ENCODE peak calls at places on chromosomes 16 and 17, in nine cellular contexts. One of them, this sample, is unnamed.

GRCh38 chr16:11692651-11693050 is 24.4 kb downstream of the SNN start:
- DNase-seq in esophagus muscularis mucosa: no peak
- DNase-seq in fibroblast of the aortic adventitia: no peak
- DNase-seq in AG04450: no peak
- DNase-seq in fibroblast of mammary gland: no peak
- DNase-seq in RWPE1: no peak
- DNase-seq in WERI-Rb-1: no peak
- DNase-seq in adrenal gland: peak; percentile 13
- DNase-seq in AG10803: no peak
- DNase-seq in this sample: no peak

GRCh38 chr17:63185420-63185819 is 219.4 kb downstream of the TANC2 start:
- DNase-seq in esophagus muscularis mucosa: no peak
- DNase-seq in fibroblast of the aortic adventitia: peak; percentile 14
- DNase-seq in AG04450: no peak
- DNase-seq in fibroblast of mammary gland: no peak
- DNase-seq in RWPE1: no peak
- DNase-seq in WERI-Rb-1: no peak
- DNase-seq in adrenal gland: no peak
- DNase-seq in AG10803: peak; percentile 59
- DNase-seq in this sample: no peak

GRCh38 chr17:65785109-65785508 is 223.7 kb upstream of the AXIN2 start:
- DNase-seq in esophagus muscularis mucosa: no peak
- DNase-seq in fibroblast of the aortic adventitia: peak; percentile 98
- DNase-seq in AG04450: peak; percentile 90
- DNase-seq in fibroblast of mammary gland: peak; percentile 97
- DNase-seq in RWPE1: peak; percentile 15
- DNase-seq in WERI-Rb-1: no peak
- DNase-seq in adrenal gland: no peak
- DNase-seq in AG10803: peak; percentile 97
- DNase-seq in this sample: no peak

GRCh38 chr17:39867084-39867890 is 715 bp upstream of the ZPBP2 start:
- DNase-seq in esophagus muscularis mucosa: no peak
- DNase-seq in fibroblast of the aortic adventitia: no peak
- DNase-seq in AG04450: no peak
- DNase-seq in fibroblast of mammary gland: no peak
- DNase-seq in RWPE1: no peak
- DNase-seq in WERI-Rb-1: no peak
- DNase-seq in adrenal gland: no peak
- DNase-seq in AG10803: no peak
- DNase-seq in this sample: no peak

GRCh38 chr17:8581002-8581658 is 49.4 kb downstream of the MYH10 start:
- DNase-seq in esophagus muscularis mucosa: no peak
- DNase-seq in fibroblast of the aortic adventitia: no peak
- DNase-seq in AG04450: no peak
- DNase-seq in fibroblast of mammary gland: no peak
- DNase-seq in RWPE1: peak; percentile 68
- DNase-seq in WERI-Rb-1: no peak
- DNase-seq in adrenal gland: no peak
- DNase-seq in AG10803: no peak
- DNase-seq in this sample: no peak

GRCh38 chr17:9138161-9138717 is 116.9 kb downstream of the NTN1 start:
- DNase-seq in esophagus muscularis mucosa: no peak
- DNase-seq in fibroblast of the aortic adventitia: no peak
- DNase-seq in AG04450: no peak
- DNase-seq in fibroblast of mammary gland: no peak
- DNase-seq in RWPE1: no peak
- DNase-seq in WERI-Rb-1: no peak
- DNase-seq in adrenal gland: no peak
- DNase-seq in AG10803: peak; percentile 50
- DNase-seq in this sample: no peak

GRCh38 chr17:78716814-78717393 is 65.2 kb downstream of the CYTH1 start:
- DNase-seq in esophagus muscularis mucosa: no peak
- DNase-seq in fibroblast of the aortic adventitia: peak; percentile 55
- DNase-seq in AG04450: no peak
- DNase-seq in fibroblast of mammary gland: peak; percentile 49
- DNase-seq in RWPE1: peak; percentile 30
- DNase-seq in WERI-Rb-1: peak; percentile 74
- DNase-seq in adrenal gland: peak; percentile 88
- DNase-seq in AG10803: peak; percentile 49
- DNase-seq in this sample: no peak

GRCh38 chr17:6086603-6087400 is 16.6 kb downstream of the WSCD1 start:
- DNase-seq in esophagus muscularis mucosa: no peak
- DNase-seq in fibroblast of the aortic adventitia: no peak
- DNase-seq in AG04450: no peak
- DNase-seq in fibroblast of mammary gland: no peak
- DNase-seq in RWPE1: no peak
- DNase-seq in WERI-Rb-1: no peak
- DNase-seq in adrenal gland: no peak
- DNase-seq in AG10803: no peak
- DNase-seq in this sample: peak; percentile 28

GRCh38 chr16:68028996-68029395 is 5.9 kb downstream of the DUS2 start:
- DNase-seq in esophagus muscularis mucosa: no peak
- DNase-seq in fibroblast of the aortic adventitia: no peak
- DNase-seq in AG04450: no peak
- DNase-seq in fibroblast of mammary gland: no peak
- DNase-seq in RWPE1: no peak
- DNase-seq in WERI-Rb-1: no peak
- DNase-seq in adrenal gland: no peak
- DNase-seq in AG10803: no peak
- DNase-seq in this sample: no peak

GRCh38 chr17:73422121-73422520 is 110.3 kb upstream of the CDC42EP4 start:
- DNase-seq in esophagus muscularis mucosa: no peak
- DNase-seq in fibroblast of the aortic adventitia: no peak
- DNase-seq in AG04450: no peak
- DNase-seq in fibroblast of mammary gland: no peak
- DNase-seq in RWPE1: no peak
- DNase-seq in WERI-Rb-1: no peak
- DNase-seq in adrenal gland: no peak
- DNase-seq in AG10803: no peak
- DNase-seq in this sample: no peak

GRCh38 chr17:17902357-17902756 is 65.6 kb upstream of the SREBF1 start:
- DNase-seq in esophagus muscularis mucosa: no peak
- DNase-seq in fibroblast of the aortic adventitia: no peak
- DNase-seq in AG04450: no peak
- DNase-seq in fibroblast of mammary gland: no peak
- DNase-seq in RWPE1: no peak
- DNase-seq in WERI-Rb-1: no peak
- DNase-seq in adrenal gland: no peak
- DNase-seq in AG10803: no peak
- DNase-seq in this sample: no peak
- TF ChIP-seq CTCF in esophagus muscularis mucosa: no peak
- TF ChIP-seq CTCF in fibroblast of the aortic adventitia: no peak
- TF ChIP-seq CTCF in AG04450: no peak
- TF ChIP-seq CTCF in fibroblast of mammary gland: no peak
- TF ChIP-seq CTCF in RWPE1: no peak
- TF ChIP-seq CTCF in WERI-Rb-1: peak; percentile 9
- TF ChIP-seq CTCF in adrenal gland: no peak
- TF ChIP-seq CTCF in AG10803: no peak
- TF ChIP-seq CTCF in this sample: no peak

GRCh38 chr16:50354629-50355456 is 13.9 kb downstream of the BRD7 start:
- DNase-seq in esophagus muscularis mucosa: no peak
- DNase-seq in fibroblast of the aortic adventitia: peak; percentile 50
- DNase-seq in AG04450: no peak
- DNase-seq in fibroblast of mammary gland: peak; percentile 35
- DNase-seq in RWPE1: no peak
- DNase-seq in WERI-Rb-1: no peak
- DNase-seq in adrenal gland: no peak
- DNase-seq in AG10803: no peak
- DNase-seq in this sample: no peak
- TF ChIP-seq CTCF in esophagus muscularis mucosa: peak; percentile 72
- TF ChIP-seq CTCF in fibroblast of the aortic adventitia: peak; percentile 61
- TF ChIP-seq CTCF in AG04450: peak; percentile 65
- TF ChIP-seq CTCF in fibroblast of mammary gland: peak; percentile 65
- TF ChIP-seq CTCF in RWPE1: peak; percentile 75
- TF ChIP-seq CTCF in WERI-Rb-1: no peak
- TF ChIP-seq CTCF in adrenal gland: peak; percentile 35
- TF ChIP-seq CTCF in AG10803: peak; percentile 71
- TF ChIP-seq CTCF in this sample: peak; percentile 94

GRCh38 chr16:73187163-73187562 is 139.2 kb upstream of the ZFHX3 start:
- DNase-seq in esophagus muscularis mucosa: no peak
- DNase-seq in fibroblast of the aortic adventitia: no peak
- DNase-seq in AG04450: no peak
- DNase-seq in fibroblast of mammary gland: no peak
- DNase-seq in RWPE1: no peak
- DNase-seq in WERI-Rb-1: no peak
- DNase-seq in adrenal gland: no peak
- DNase-seq in AG10803: no peak
- DNase-seq in this sample: no peak

GRCh38 chr16:73185737-73186136 is 137.8 kb upstream of the ZFHX3 start:
- DNase-seq in esophagus muscularis mucosa: no peak
- DNase-seq in fibroblast of the aortic adventitia: no peak
- DNase-seq in AG04450: no peak
- DNase-seq in fibroblast of mammary gland: no peak
- DNase-seq in RWPE1: no peak
- DNase-seq in WERI-Rb-1: no peak
- DNase-seq in adrenal gland: no peak
- DNase-seq in AG10803: no peak
- DNase-seq in this sample: no peak

GRCh38 chr16:73179671-73180370 is 131.9 kb upstream of the ZFHX3 start:
- DNase-seq in esophagus muscularis mucosa: no peak
- DNase-seq in fibroblast of the aortic adventitia: peak; percentile 53
- DNase-seq in AG04450: no peak
- DNase-seq in fibroblast of mammary gland: no peak
- DNase-seq in RWPE1: no peak
- DNase-seq in WERI-Rb-1: no peak
- DNase-seq in adrenal gland: no peak
- DNase-seq in AG10803: no peak
- DNase-seq in this sample: no peak

GRCh38 chr16:73186752-73187151 is 138.8 kb upstream of the ZFHX3 start:
- DNase-seq in esophagus muscularis mucosa: no peak
- DNase-seq in fibroblast of the aortic adventitia: no peak
- DNase-seq in AG04450: no peak
- DNase-seq in fibroblast of mammary gland: no peak
- DNase-seq in RWPE1: no peak
- DNase-seq in WERI-Rb-1: no peak
- DNase-seq in adrenal gland: no peak
- DNase-seq in AG10803: no peak
- DNase-seq in this sample: no peak

DNA sequence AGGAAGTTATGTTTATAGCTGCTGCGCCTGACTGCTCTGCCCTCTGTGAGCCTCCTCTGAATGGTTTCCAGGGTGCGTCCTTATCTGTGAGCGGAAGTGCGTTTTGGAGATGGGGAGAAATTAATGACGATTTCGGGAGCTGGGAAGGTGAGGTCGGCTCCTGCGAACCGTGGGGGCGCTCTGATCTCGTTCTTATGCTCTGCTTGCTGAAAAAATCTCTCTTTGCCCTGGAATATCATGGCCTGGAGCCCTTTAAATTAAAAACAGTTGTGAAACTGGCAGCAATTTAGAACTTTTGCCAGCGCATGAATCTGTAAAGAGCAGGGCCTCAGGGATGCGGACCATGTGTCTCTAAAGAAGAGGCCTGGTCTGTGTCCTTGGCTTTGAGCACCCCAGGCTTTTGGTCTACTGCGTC is 135.8 kb upstream of the ZFHX3 start:
- DNase-seq in esophagus muscularis mucosa: no peak
- DNase-seq in fibroblast of the aortic adventitia: peak; percentile 68
- DNase-seq in AG04450: no peak
- DNase-seq in fibroblast of mammary gland: peak; percentile 33
- DNase-seq in RWPE1: no peak
- DNase-seq in WERI-Rb-1: no peak
- DNase-seq in adrenal gland: no peak
- DNase-seq in AG10803: peak; percentile 80
- DNase-seq in this sample: no peak
- TF ChIP-seq CTCF in esophagus muscularis mucosa: no peak
- TF ChIP-seq CTCF in fibroblast of the aortic adventitia: peak; percentile 0
- TF ChIP-seq CTCF in AG04450: no peak
- TF ChIP-seq CTCF in fibroblast of mammary gland: no peak
- TF ChIP-seq CTCF in RWPE1: no peak
- TF ChIP-seq CTCF in WERI-Rb-1: no peak
- TF ChIP-seq CTCF in adrenal gland: no peak
- TF ChIP-seq CTCF in AG10803: peak; percentile 44
- TF ChIP-seq CTCF in this sample: no peak

GRCh38 chr16:89172171-89172900 is 788 bp downstream of the CDH15 start:
- DNase-seq in esophagus muscularis mucosa: no peak
- DNase-seq in fibroblast of the aortic adventitia: no peak
- DNase-seq in AG04450: no peak
- DNase-seq in fibroblast of mammary gland: no peak
- DNase-seq in RWPE1: no peak
- DNase-seq in WERI-Rb-1: no peak
- DNase-seq in adrenal gland: no peak
- DNase-seq in AG10803: no peak
- DNase-seq in this sample: no peak

GRCh38 chr16:89168381-89169189 is 3.0 kb upstream of the CDH15 start:
- DNase-seq in esophagus muscularis mucosa: no peak
- DNase-seq in fibroblast of the aortic adventitia: no peak
- DNase-seq in AG04450: no peak
- DNase-seq in fibroblast of mammary gland: no peak
- DNase-seq in RWPE1: no peak
- DNase-seq in WERI-Rb-1: no peak
- DNase-seq in adrenal gland: no peak
- DNase-seq in AG10803: no peak
- DNase-seq in this sample: no peak

GRCh38 chr16:89171216-89172170 is at the start of gene CDH15:
- DNase-seq in esophagus muscularis mucosa: peak; percentile 97
- DNase-seq in fibroblast of the aortic adventitia: peak; percentile 69
- DNase-seq in AG04450: peak; percentile 64
- DNase-seq in fibroblast of mammary gland: peak; percentile 77
- DNase-seq in RWPE1: peak; percentile 98
- DNase-seq in WERI-Rb-1: peak; percentile 94
- DNase-seq in adrenal gland: peak; percentile 95
- DNase-seq in AG10803: peak; percentile 78
- DNase-seq in this sample: peak; percentile 95

GRCh38 chr16:89169778-89170177 is 1.8 kb upstream of the CDH15 start:
- DNase-seq in esophagus muscularis mucosa: no peak
- DNase-seq in fibroblast of the aortic adventitia: no peak
- DNase-seq in AG04450: no peak
- DNase-seq in fibroblast of mammary gland: no peak
- DNase-seq in RWPE1: no peak
- DNase-seq in WERI-Rb-1: no peak
- DNase-seq in adrenal gland: no peak
- DNase-seq in AG10803: no peak
- DNase-seq in this sample: no peak

DNA sequence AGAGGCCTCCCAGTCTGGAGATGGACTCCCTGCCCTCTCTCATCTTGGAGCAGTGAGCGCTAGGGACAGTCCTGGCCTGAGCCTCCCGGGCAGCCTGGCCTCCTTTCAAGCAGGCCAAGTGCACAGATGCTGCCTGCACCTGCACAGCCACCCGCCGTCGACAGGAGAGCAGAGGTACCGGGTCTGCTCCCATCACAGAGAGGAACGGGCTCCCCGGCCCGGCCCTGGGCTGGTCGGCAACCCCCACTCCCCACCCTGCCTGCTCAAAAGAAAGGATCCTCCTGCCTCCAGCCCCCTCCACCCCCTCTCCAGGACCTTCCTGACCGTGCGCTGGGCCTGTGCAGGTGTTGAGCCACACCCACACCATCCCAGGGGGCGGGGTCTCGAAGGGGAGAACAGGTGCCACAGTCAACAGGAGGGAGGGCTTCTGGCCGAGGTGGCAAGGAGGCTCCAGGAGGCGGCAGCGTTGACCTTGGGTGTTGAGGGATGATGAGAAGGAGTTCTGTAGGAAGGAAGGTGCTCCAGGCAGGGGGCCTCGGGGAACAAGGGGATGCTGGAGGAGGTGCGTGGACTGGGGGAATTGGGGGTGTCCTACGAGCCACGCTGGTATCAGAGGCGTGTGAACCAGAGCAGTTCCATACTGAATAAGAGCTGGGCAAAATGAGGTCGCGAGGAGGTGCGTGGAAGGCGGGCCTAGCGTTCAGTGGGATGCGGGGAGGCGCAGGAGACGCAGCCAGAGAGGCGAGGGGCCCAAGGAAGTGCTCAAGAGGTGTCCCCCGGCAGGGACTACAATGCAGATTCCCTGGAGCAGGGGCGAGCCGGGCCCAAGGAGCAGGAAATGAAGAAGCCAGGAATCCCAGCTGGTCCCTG is 967 bp upstream of the CDH15 start:
- DNase-seq in esophagus muscularis mucosa: no peak
- DNase-seq in fibroblast of the aortic adventitia: no peak
- DNase-seq in AG04450: no peak
- DNase-seq in fibroblast of mammary gland: no peak
- DNase-seq in RWPE1: no peak
- DNase-seq in WERI-Rb-1: peak; percentile 73
- DNase-seq in adrenal gland: no peak
- DNase-seq in AG10803: no peak
- DNase-seq in this sample: no peak
- TF ChIP-seq CTCF in esophagus muscularis mucosa: no peak
- TF ChIP-seq CTCF in fibroblast of the aortic adventitia: no peak
- TF ChIP-seq CTCF in AG04450: no peak
- TF ChIP-seq CTCF in fibroblast of mammary gland: no peak
- TF ChIP-seq CTCF in RWPE1: no peak
- TF ChIP-seq CTCF in WERI-Rb-1: peak; percentile 15
- TF ChIP-seq CTCF in adrenal gland: no peak
- TF ChIP-seq CTCF in AG10803: no peak
- TF ChIP-seq CTCF in this sample: no peak

This sample was measured in CD14-positive monocyte.